ENCODE peak calls at places on chromosomes 2 and 18, in seven cellular contexts. O is D721Med; D is neural crest cell; A is activated CD4-positive, alpha-beta T cell treated with anti-CD3 and anti-CD28 coated beads for 48 hours; R is naive thymus-derived CD8-positive, alpha-beta T cell; W is GM12892; T is DMS79. M is an unnamed sample.

GRCh38 chr18:69261436-69261835 is 139.3 kb upstream of the DOK6 start:
- DNase-seq in O (no peak), D (no peak), A (no peak), R (no peak), W (no peak), T (no peak), M (no peak)

GRCh38 chr18:56162316-56162715 is 476.1 kb downstream of the TXNL1 start:
- DNase-seq in O (no peak), D (no peak), A (no peak), R (no peak), W (no peak), T (no peak), M (no peak)

GRCh38 chr2:636649-637405 is 40.4 kb downstream of the TMEM18 start:
- DNase-seq in O (peak), D (peak), A (peak), R (peak), W (peak), T (peak), M (peak)

GRCh38 chr2:237235383-237236095 is 149.8 kb downstream of the COPS8 start:
- DNase-seq in O (no peak), D (no peak), A (no peak), R (no peak), W (no peak), T (no peak), M (no peak)

GRCh38 chr2:65071499-65072180 is 15.4 kb downstream of the CEP68 start:
- DNase-seq in O (no peak), D (no peak), A (no peak), R (no peak), W (no peak), T (no peak), M (no peak)

GRCh38 chr2:127559454-127559853 is 24.0 kb downstream of the MYO7B start:
- DNase-seq in O (no peak), D (no peak), A (no peak), R (no peak), W (no peak), T (no peak), M (no peak)

GRCh38 chr2:9168851-9169250 is 37.8 kb upstream of the ASAP2 start:
- DNase-seq in O (no peak), D (no peak), A (no peak), R (no peak), W (no peak), T (no peak), M (no peak)

GRCh38 chr2:132623096-132623839 is 46.7 kb downstream of the LYPD1 start:
- DNase-seq in O (no peak), D (no peak), A (no peak), R (no peak), W (no peak), T (no peak), M (no peak)

GRCh38 chr2:108786008-108786353 is 590 bp upstream of the CCDC138 start:
- DNase-seq in O (no peak), D (no peak), A (no peak), R (no peak), W (no peak), T (no peak), M (no peak)

GRCh38 chr2:42100696-42101585 is 53.1 kb downstream of the PKDCC start:
- DNase-seq in O (no peak), D (no peak), A (peak), R (peak), W (no peak), T (no peak), M (no peak)

GRCh38 chr18:3262234-3263171 is 570 bp downstream of the MYL12B start:
- DNase-seq in O (peak), D (no peak), A (peak), R (no peak), W (peak), T (no peak), M (no peak)

GRCh38 chr18:6219116-6219717 is 195.5 kb downstream of the L3MBTL4 start:
- DNase-seq in O (no peak), D (peak), A (peak), R (no peak), W (no peak), T (no peak), M (no peak)